ENCODE peak calls at places on chromosomes 4 and X, in ten cellular contexts. W is mammary epithelial cell, Z is neural progenitor cell, F is pancreas, X is endothelial cell of umbilical vein, A is ascending aorta, D is NB4, B is AG04450, R is left ventricle myocardium inferior, P is colonic mucosa. E is an unnamed sample.

GRCh38 chr4:137310593-137311490 is 221.5 kb downstream of the PCDH18 start:
- DNase-seq in Z (no peak), P (no peak), X (no peak), A (no peak), R (no peak), F (no peak), D (no peak), W (peak; percentile 50), B (peak; percentile 41), E (peak; percentile 89)

GRCh38 chr4:48141048-48141447 is 7.0 kb upstream of the TXK start:
- DNase-seq in X (peak; percentile 56), A (no peak), B (peak; percentile 8), Z (peak; percentile 54), F (no peak), P (no peak), R (no peak), W (peak; percentile 20), D (peak; percentile 61), E (peak; percentile 53)

GRCh38 chrX:22392176-22392814 is 119.6 kb downstream of the CBLL2 start:
- DNase-seq in W (no peak), P (no peak), X (no peak), A (no peak), F (no peak), R (no peak), B (no peak), Z (no peak), D (no peak), E (no peak)

GRCh38 chrX:43969504-43970501 is 3.4 kb downstream of the NDP start:
- DNase-seq in W (no peak), Z (peak; percentile 79), F (no peak), D (peak; percentile 2), P (no peak), A (no peak), R (no peak), X (no peak), B (no peak), E (peak; percentile 14)

GRCh38 chr4:121408-122084 is 2.8 kb upstream of the ZNF718 start:
- DNase-seq in P (no peak), D (peak; percentile 94), W (no peak), Z (no peak), A (no peak), F (no peak), B (no peak), X (no peak), R (no peak), E (no peak)

GRCh38 chr4:2809610-2810180 is 16.8 kb downstream of the SH3BP2 start:
- DNase-seq in W (no peak), P (no peak), X (no peak), F (no peak), A (no peak), D (no peak), R (no peak), Z (no peak), B (no peak), E (no peak)

GRCh38 chr4:71570492-71570891 is 213.4 kb downstream of the GC start:
- DNase-seq in P (no peak), Z (no peak), F (no peak), D (no peak), X (no peak), W (no peak), R (no peak), A (no peak), B (no peak), E (no peak)

GRCh38 chrX:39164212-39164611 is 363.0 kb downstream of the MID1IP1 start:
- DNase-seq in P (no peak), Z (no peak), R (no peak), B (no peak), A (no peak), D (no peak), F (no peak), X (no peak), W (no peak), E (no peak)

GRCh38 chrX:13085533-13085932 is 41.1 kb upstream of the FAM9C start:
- DNase-seq in R (no peak), B (no peak), P (no peak), X (no peak), D (peak; percentile 76), W (no peak), A (no peak), F (no peak), Z (no peak), E (no peak)

GRCh38 chrX:13087322-13088154 is 43.1 kb upstream of the FAM9C start:
- DNase-seq in R (no peak), X (peak; percentile 52), F (no peak), B (no peak), A (no peak), D (peak; percentile 90), P (no peak), Z (no peak), W (peak; percentile 95), E (peak; percentile 57)

GRCh38 chrX:13088155-13088485 is 43.7 kb upstream of the FAM9C start:
- DNase-seq in B (no peak), X (no peak), P (no peak), R (no peak), A (no peak), F (no peak), D (peak; percentile 54), Z (no peak), W (no peak), E (no peak)

GRCh38 chrX:13084611-13085010 is 40.2 kb upstream of the FAM9C start:
- DNase-seq in X (peak; percentile 32), Z (no peak), W (no peak), R (no peak), D (no peak), A (no peak), P (no peak), B (no peak), F (no peak), E (no peak)

GRCh38 chrX:13086076-13086475 is 41.7 kb upstream of the FAM9C start:
- DNase-seq in Z (no peak), R (no peak), F (no peak), D (no peak), X (no peak), P (no peak), W (no peak), A (no peak), B (no peak), E (no peak)
- H3K4me3 ChIP-seq in Z (no peak overlapping the region), R (no peak overlapping the region), F (no peak overlapping the region), D (peak overlapping the region; percentile 41), X (no peak overlapping the region), P (no peak overlapping the region), W (no peak overlapping the region), A (no peak overlapping the region), B (no peak overlapping the region), E (no peak overlapping the region)

GRCh38 chrX:2631743-2632532 is 59.2 kb upstream of the CD99 start:
- DNase-seq in D (no peak), Z (no peak), W (no peak), X (no peak), B (no peak), F (no peak), A (no peak), P (no peak), R (no peak), E (no peak)

GRCh38 chrX:2629316-2630168 is 61.6 kb upstream of the CD99 start:
- DNase-seq in Z (no peak), W (no peak), X (no peak), A (no peak), P (no peak), F (no peak), B (no peak), R (no peak), D (no peak), E (no peak)

GRCh38 chrX:2628751-2629315 is 62.3 kb upstream of the CD99 start:
- DNase-seq in W (no peak), R (no peak), F (no peak), D (no peak), P (no peak), B (no peak), Z (no peak), X (no peak), A (no peak), E (no peak)

GRCh38 chrX:2626750-2627149 is 64.3 kb upstream of the CD99 start:
- DNase-seq in D (no peak), R (no peak), B (no peak), W (no peak), F (no peak), P (no peak), X (no peak), Z (no peak), A (no peak), E (no peak)

GRCh38 chrX:2627272-2627867 is 63.7 kb upstream of the CD99 start:
- DNase-seq in B (no peak), F (no peak), Z (peak; percentile 71), A (no peak), D (peak; percentile 65), P (peak; percentile 7), R (no peak), X (peak; percentile 57), W (peak; percentile 16), E (peak; percentile 45)
- TF ChIP-seq CTCF in B (peak; percentile 62), F (peak; percentile 34), Z (peak; percentile 75), A (peak; percentile 28), D (peak; percentile 30), P (peak; percentile 31), R (peak; percentile 68), X (peak; percentile 57), W (peak; percentile 32), E (peak; percentile 69)

DNA sequence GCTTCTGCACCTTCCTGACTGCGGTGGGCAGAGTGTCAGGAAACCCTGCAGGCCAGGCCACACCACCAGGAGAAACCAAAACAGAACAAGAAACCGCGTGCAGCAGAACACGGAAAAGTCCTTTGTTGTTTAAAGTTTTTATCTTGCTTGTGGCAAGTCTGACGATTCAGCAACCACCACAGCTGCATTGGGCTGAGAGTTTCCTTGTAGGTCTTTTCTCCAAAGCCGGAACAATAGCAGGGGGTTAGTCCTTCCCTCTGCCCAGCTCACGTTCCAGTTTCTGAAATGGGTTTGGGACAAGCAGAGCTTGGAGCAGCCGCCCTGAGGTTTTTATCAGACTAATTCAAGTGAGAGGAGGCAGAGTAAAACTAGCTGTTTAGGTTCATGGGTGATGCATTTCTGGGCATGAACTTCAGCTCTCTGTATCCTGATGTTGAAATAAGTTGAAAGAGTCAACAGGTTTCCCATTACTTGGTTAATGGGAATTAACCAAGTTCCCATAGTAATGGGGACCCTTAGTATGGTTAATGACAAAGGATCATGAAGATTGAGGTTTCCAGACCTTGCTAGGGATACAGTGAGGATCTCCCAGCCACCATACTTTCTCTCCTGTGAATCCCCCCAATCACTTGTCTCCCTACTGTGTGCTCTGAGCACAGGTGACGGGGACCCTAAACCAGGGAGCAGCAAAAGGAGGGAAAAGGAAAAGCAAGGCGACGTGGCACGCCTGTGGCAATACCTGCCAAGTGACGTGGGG is 217.0 kb downstream of the PTTG2 start:
- DNase-seq in A (no peak), X (peak; percentile 48), R (peak; percentile 34), F (peak; percentile 50), W (no peak), D (peak; percentile 77), Z (no peak), B (no peak), P (no peak), E (peak; percentile 37)
- H3K4me3 ChIP-seq in A (peak overlapping the region; percentile 11), X (no peak overlapping the region), R (no peak overlapping the region), F (peak overlapping the region; percentile 5), W (no peak overlapping the region), D (peak overlapping the region; percentile 18), Z (no peak overlapping the region), B (no peak overlapping the region), P (no peak overlapping the region), E (no peak overlapping the region)

DNA sequence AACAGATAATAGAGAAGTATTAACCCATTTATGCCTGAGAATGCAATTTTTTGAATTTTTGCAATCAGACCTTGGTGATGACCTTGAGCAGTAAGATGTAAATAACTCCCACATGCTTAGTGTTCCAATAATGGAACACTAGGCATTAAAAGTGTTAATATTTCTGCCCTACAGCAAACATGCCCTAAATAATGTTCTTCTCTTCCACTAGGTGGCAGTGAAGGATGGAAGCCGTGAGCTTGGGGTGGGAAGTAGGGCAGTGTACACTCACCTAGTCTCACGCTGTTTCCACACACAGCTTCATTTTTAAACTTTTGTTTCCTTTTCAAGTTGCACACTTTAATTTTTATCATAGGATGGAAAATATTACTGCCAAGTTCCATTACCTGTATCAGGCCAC is 613.1 kb upstream of the HS3ST1 start:
- DNase-seq in A (no peak), W (peak; percentile 1), P (no peak), D (peak; percentile 50), Z (peak; percentile 15), B (no peak), X (no peak), R (no peak), F (no peak), E (no peak)
- TF ChIP-seq CTCF in A (no peak), W (no peak), P (no peak), D (peak; percentile 34), Z (peak; percentile 59), B (no peak), X (no peak), R (peak; percentile 53), F (no peak), E (no peak)

E was measured in AG10803.